ENCODE peak calls at places on chromosomes 1 and 21, in six cellular contexts. B is SK-N-SH, X is Panc1, T is K562, M is GM12878, U is HCT116. W is an unnamed sample.

GRCh38 chr1:166925791-166926483 is 49.4 kb downstream of the ILDR2 start:
- DNase-seq in B (no peak), X (no peak), T (no peak), M (no peak), U (no peak), W (no peak)

GRCh38 chr1:22972760-22973159 is at the start of gene LACTBL1:
- DNase-seq in B (no peak), X (no peak), T (no peak), M (no peak), U (no peak), W (no peak)

GRCh38 chr1:206700445-206701036 is 15.8 kb downstream of the MAPKAPK2 start:
- DNase-seq in B (no peak), X (no peak), T (no peak), M (no peak), U (no peak), W (no peak)

GRCh38 chr1:107140703-107141490 is at the start of gene NTNG1:
- DNase-seq in B (peak; percentile 67), X (no peak), T (no peak), M (no peak), U (no peak), W (peak; percentile 69)

GRCh38 chr1:199867601-199868000 is 159.9 kb upstream of the NR5A2 start:
- DNase-seq in B (no peak), X (no peak), T (no peak), M (no peak), U (no peak), W (no peak)

GRCh38 chr1:44318097-44319088 is 36.7 kb downstream of the ERI3 start:
- DNase-seq in B (peak; percentile 72), X (no peak), T (peak; percentile 65), M (no peak), U (no peak), W (peak; percentile 54)

GRCh38 chr1:200628223-200628868 is 7.8 kb upstream of the KIF14 start:
- DNase-seq in B (no peak), X (no peak), T (no peak), M (peak; percentile 89), U (no peak), W (no peak)

GRCh38 chr1:41025979-41026819 is 4.7 kb upstream of the SLFNL1 start:
- DNase-seq in B (no peak), X (no peak), T (no peak), M (no peak), U (no peak), W (no peak)

GRCh38 chr1:44417351-44418021 is 12.4 kb downstream of the RNF220 start:
- DNase-seq in B (peak; percentile 81), X (no peak), T (no peak), M (no peak), U (no peak), W (peak; percentile 76)

GRCh38 chr1:27436204-27437159 is 44.1 kb downstream of the GPR3 start:
- DNase-seq in B (no peak), X (peak; percentile 43), T (peak; percentile 41), M (no peak), U (peak; percentile 3), W (no peak)

GRCh38 chr1:203539831-203540546 is 46.0 kb downstream of the OPTC start:
- DNase-seq in B (no peak), X (no peak), T (no peak), M (no peak), U (no peak), W (no peak)

GRCh38 chr1:96596226-96596625 is 125.4 kb upstream of the PTBP2 start:
- DNase-seq in B (peak; percentile 37), X (peak; percentile 8), T (peak; percentile 32), M (no peak), U (peak; percentile 55), W (peak; percentile 82)

GRCh38 chr1:53552981-53553733 is 94.0 kb downstream of the DMRTB1 start:
- DNase-seq in B (no peak), X (no peak), T (no peak), M (no peak), U (no peak), W (no peak)

GRCh38 chr1:71428029-71428428 is 347.2 kb upstream of the ZRANB2 start:
- DNase-seq in B (no peak), X (no peak), T (no peak), M (no peak), U (no peak), W (no peak)

GRCh38 chr1:116918714-116919357 is 9.1 kb downstream of the PTGFRN start:
- DNase-seq in B (no peak), X (no peak), T (peak; percentile 46), M (no peak), U (no peak), W (no peak)

GRCh38 chr1:179230251-179230650 is 774 bp upstream of the ABL2 start:
- DNase-seq in B (peak; percentile 17), X (no peak), T (peak; percentile 24), M (no peak), U (no peak), W (no peak)

GRCh38 chr1:153507926-153508583 is 27.7 kb downstream of the S100A6 start:
- DNase-seq in B (no peak), X (no peak), T (no peak), M (no peak), U (no peak), W (no peak)

GRCh38 chr1:55060133-55060999 is 21.0 kb downstream of the PCSK9 start:
- DNase-seq in B (no peak), X (no peak), T (no peak), M (peak; percentile 4), U (no peak), W (no peak)

GRCh38 chr1:56202186-56202585 is 377.2 kb downstream of the PLPP3 start:
- DNase-seq in B (no peak), X (no peak), T (no peak), M (no peak), U (no peak), W (no peak)

GRCh38 chr1:185291647-185292046 is 25.4 kb downstream of the IVNS1ABP start:
- DNase-seq in B (no peak), X (no peak), T (no peak), M (no peak), U (no peak), W (no peak)

GRCh38 chr1:246113555-246114095 is 393.5 kb downstream of the SMYD3 start:
- DNase-seq in B (peak; percentile 44), X (no peak), T (peak; percentile 23), M (no peak), U (no peak), W (no peak)

GRCh38 chr1:17965515-17966100 is 142.0 kb upstream of the IGSF21 start:
- DNase-seq in B (no peak), X (no peak), T (no peak), M (no peak), U (no peak), W (no peak)

GRCh38 chr21:25425156-25425555 is 182.1 kb downstream of the MRPL39 start:
- DNase-seq in B (no peak), X (no peak), T (no peak), M (no peak), U (no peak), W (no peak)

GRCh38 chr1:38175062-38175461 is 128.5 kb upstream of the POU3F1 start:
- DNase-seq in B (no peak), X (no peak), T (no peak), M (no peak), U (no peak), W (no peak)

GRCh38 chr21:26814374-26814773 is 30.8 kb downstream of the ADAMTS1 start:
- DNase-seq in B (no peak), X (no peak), T (no peak), M (no peak), U (no peak), W (no peak)

GRCh38 chr1:4836574-4836973 is 182.2 kb downstream of the AJAP1 start:
- DNase-seq in B (no peak), X (no peak), T (no peak), M (no peak), U (no peak), W (peak; percentile 3)

GRCh38 chr1:231318015-231318355 is 19.7 kb downstream of the EXOC8 start:
- DNase-seq in B (no peak), X (no peak), T (no peak), M (no peak), U (no peak), W (no peak)

GRCh38 chr21:44434936-44435635 is 20.2 kb upstream of the LRRC3 start:
- DNase-seq in B (no peak), X (no peak), T (no peak), M (no peak), U (no peak), W (peak; percentile 41)
- TF ChIP-seq SIN3A in B (no peak), X (no peak), T (no peak), M (no peak), U (no peak), W (no peak)

DNA sequence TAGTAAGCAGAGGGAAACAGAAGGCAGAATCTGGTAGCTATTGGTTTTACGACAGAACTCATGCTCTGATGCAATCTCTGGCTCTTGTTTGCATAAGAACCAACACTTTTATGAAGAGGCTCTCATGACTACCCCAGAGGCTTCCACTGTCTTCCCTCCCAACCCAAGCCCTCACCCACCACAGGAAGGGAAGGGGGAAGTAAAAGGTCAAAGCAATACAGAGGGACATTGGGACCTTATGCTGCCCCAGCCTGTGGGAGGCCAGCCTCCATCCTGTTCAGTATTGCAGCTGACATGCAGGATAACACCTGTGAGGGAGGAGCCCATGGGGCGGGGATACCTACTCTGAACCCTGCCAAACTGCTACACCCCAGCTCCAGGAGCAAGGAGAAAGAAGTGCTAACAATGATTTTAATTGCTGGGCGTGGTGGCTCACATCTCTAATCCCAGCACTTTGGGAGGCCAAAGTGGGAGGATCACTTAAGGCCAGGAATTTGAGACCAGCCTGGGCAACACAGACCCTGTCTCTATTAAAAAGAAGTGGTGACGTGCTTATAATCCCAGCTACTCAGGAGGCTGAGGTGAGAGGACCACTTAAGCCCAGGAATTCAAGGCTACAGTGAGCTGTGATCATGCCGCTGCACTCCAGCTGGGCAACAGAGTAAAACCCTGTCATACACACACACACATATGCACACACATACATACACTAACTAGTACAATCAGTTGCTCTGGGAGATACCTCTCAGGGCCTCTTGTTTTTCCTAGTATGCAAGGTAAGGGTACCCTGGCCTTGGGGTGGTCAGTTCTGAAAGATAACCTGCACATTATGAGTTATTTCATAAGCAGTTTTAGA is 9.5 kb downstream of the MR1 start:
- DNase-seq in B (no peak), X (no peak), T (no peak), M (no peak), U (no peak), W (no peak)
- TF ChIP-seq SIN3A in B (no peak), X (no peak), T (no peak), M (no peak), U (no peak), W (no peak)

GRCh38 chr21:45766501-45766900 is 123.0 kb downstream of the PCBP3 start:
- DNase-seq in B (peak; percentile 57), X (no peak), T (no peak), M (no peak), U (no peak), W (no peak)
- TF ChIP-seq SIN3A in B (no peak), X (no peak), T (no peak), M (no peak), U (no peak), W (no peak)

GRCh38 chr1:226948051-226948450 is 8.0 kb downstream of the COQ8A start:
- DNase-seq in B (no peak), X (no peak), T (no peak), M (no peak), U (no peak), W (no peak)
- TF ChIP-seq SIN3A in B (no peak), X (no peak), T (no peak), M (no peak), U (no peak), W (no peak)

DNA sequence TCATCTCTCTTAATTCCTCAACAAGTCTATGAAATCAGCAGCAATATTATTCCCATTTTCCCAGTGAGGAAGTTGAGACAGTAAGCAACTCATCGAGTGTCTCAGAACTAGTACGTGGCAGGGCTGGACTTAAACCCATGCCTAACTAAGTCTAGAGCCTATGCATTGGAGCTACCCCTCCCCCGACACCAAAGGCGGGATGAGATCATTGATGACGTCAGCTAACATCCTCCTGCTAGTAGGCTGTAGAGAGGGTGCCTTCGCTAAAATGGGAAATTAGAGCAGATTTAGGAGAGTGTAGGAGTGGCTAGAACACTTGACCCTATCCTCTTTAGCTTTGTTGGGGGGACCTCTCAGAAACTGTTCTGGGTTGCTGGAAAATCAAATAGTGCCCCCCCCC is 7.7 kb upstream of the KAZN start:
- DNase-seq in B (no peak), X (no peak), T (peak; percentile 39), M (no peak), U (no peak), W (no peak)
- TF ChIP-seq SIN3A in B (no peak), X (no peak), T (no peak), M (no peak), U (no peak), W (no peak)

W was measured in H1.